ENCODE peak calls at places on chromosomes 2 and 18, in four cellular contexts. V, Y, R and W are unnamed samples.

GRCh38 chr2:37326285-37326684 is 1.7 kb upstream of the PRKD3 start:
- DNase-seq in V (no peak), Y (no peak), R (no peak), W (no peak)

GRCh38 chr2:152396051-152396511 is 61.1 kb downstream of the FMNL2 start:
- DNase-seq in V (no peak), Y (no peak), R (no peak), W (no peak)

GRCh38 chr2:235976956-235977355 is 191.2 kb downstream of the GBX2 start:
- DNase-seq in V (no peak), Y (no peak), R (no peak), W (no peak)

GRCh38 chr2:237886702-237887481 is 27.5 kb downstream of the RAMP1 start:
- DNase-seq in V (no peak), Y (no peak), R (no peak), W (no peak)

GRCh38 chr2:96907405-96908041 is 37.6 kb upstream of the SEMA4C start:
- DNase-seq in V (no peak), Y (no peak), R (no peak), W (no peak)

GRCh38 chr2:132256251-132256902 is 94.6 kb upstream of the ANKRD30BL start:
- DNase-seq in V (no peak), Y (peak; percentile 0), R (no peak), W (no peak)

GRCh38 chr2:128325665-128326181 is 7.1 kb upstream of the HS6ST1 start:
- DNase-seq in V (no peak), Y (no peak), R (no peak), W (no peak)

GRCh38 chr18:48021273-48021914 is 90.9 kb upstream of the SMAD2 start:
- DNase-seq in V (no peak), Y (no peak), R (no peak), W (no peak)

GRCh38 chr2:74877781-74878433 is 44.0 kb downstream of the HK2 start:
- DNase-seq in V (no peak), Y (no peak), R (no peak), W (peak; percentile 64)

GRCh38 chr2:71880846-71881610 is 266.6 kb downstream of the CYP26B1 start:
- DNase-seq in V (no peak), Y (peak; percentile 41), R (no peak), W (no peak)

GRCh38 chr18:48848641-48849143 is 102.1 kb downstream of the SMAD7 start:
- DNase-seq in V (no peak), Y (no peak), R (no peak), W (no peak)

GRCh38 chr18:36711813-36712444 is 116.9 kb downstream of the TPGS2 start:
- DNase-seq in V (no peak), Y (no peak), R (no peak), W (no peak)

GRCh38 chr2:99670768-99671734 is 181.2 kb upstream of the REV1 start:
- DNase-seq in V (no peak), Y (no peak), R (no peak), W (no peak)

GRCh38 chr2:224982910-224983688 is 59.2 kb downstream of the DOCK10 start:
- DNase-seq in V (peak; percentile 61), Y (no peak), R (no peak), W (no peak)

GRCh38 chr2:5290911-5291546 is 401.2 kb upstream of the SOX11 start:
- DNase-seq in V (no peak), Y (no peak), R (no peak), W (no peak)

GRCh38 chr2:96359310-96359709 is 23.7 kb downstream of the NCAPH start:
- DNase-seq in V (no peak), Y (no peak), R (no peak), W (no peak)

GRCh38 chr2:237354930-237355329 is 59.0 kb downstream of the COL6A3 start:
- DNase-seq in V (no peak), Y (no peak), R (no peak), W (no peak)

GRCh38 chr2:16390561-16390960 is 275.1 kb downstream of the CYRIA start:
- DNase-seq in V (no peak), Y (no peak), R (no peak), W (no peak)

GRCh38 chr2:37376421-37377186 is 32.2 kb downstream of the QPCT start:
- DNase-seq in V (peak; percentile 78), Y (no peak), R (no peak), W (no peak)

DNA sequence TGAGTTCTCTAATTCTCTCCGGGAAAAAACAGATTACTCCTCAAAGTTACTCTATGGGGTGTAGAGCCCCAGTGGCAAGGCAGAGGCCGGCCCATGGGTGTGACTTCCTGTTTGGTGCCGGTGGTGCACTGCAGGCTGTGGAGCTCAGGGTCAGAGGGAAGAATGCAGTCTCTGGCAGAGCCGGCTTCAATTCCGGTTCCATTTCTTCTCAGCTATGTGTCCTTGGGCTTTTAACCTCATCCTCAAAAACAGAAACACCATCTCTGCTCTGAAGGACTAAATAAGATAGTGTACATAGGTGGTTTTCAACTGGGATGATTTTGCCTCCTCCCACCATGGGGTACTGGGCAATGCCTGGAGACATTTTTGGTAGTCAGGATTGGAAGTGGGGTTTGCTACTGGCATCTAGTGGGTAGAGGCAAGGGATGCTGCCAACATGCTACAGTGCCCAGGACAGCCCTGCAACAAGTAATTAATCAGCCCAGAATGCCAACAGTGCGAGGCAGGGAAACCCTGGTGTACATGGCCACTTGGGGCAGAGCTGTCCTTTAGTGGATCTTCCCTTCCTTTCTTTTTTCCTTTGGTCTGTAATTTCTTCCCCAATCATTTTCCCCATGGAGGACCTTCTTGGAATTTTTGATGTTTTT is 81.2 kb downstream of the INSIG2 start:
- DNase-seq in V (no peak), Y (no peak), R (no peak), W (no peak)
- TF ChIP-seq SPI1 in V (no peak), Y (no peak), R (no peak), W (peak; percentile 30)

GRCh38 chr18:42029100-42029499 is 74.1 kb downstream of the PIK3C3 start:
- DNase-seq in V (no peak), Y (no peak), R (no peak), W (no peak)

GRCh38 chr18:42028232-42028832 is 73.3 kb downstream of the PIK3C3 start:
- DNase-seq in V (no peak), Y (peak; percentile 32), R (no peak), W (no peak)

GRCh38 chr18:42032447-42032846 is 77.4 kb downstream of the PIK3C3 start:
- DNase-seq in V (no peak), Y (no peak), R (no peak), W (no peak)

GRCh38 chr18:42033137-42033810 is 78.2 kb downstream of the PIK3C3 start:
- DNase-seq in V (no peak), Y (no peak), R (no peak), W (no peak)

GRCh38 chr18:42030586-42031182 is 75.7 kb downstream of the PIK3C3 start:
- DNase-seq in V (no peak), Y (no peak), R (no peak), W (peak; percentile 12)
- TF ChIP-seq SPI1 in V (no peak), Y (no peak), R (no peak), W (no peak)

GRCh38 chr2:239630618-239631286 is 229.9 kb upstream of the HDAC4 start:
- DNase-seq in V (no peak), Y (no peak), R (no peak), W (no peak)

GRCh38 chr2:239626971-239627598 is 226.3 kb upstream of the HDAC4 start:
- DNase-seq in V (no peak), Y (no peak), R (no peak), W (no peak)

GRCh38 chr2:239634769-239635168 is 233.9 kb upstream of the HDAC4 start:
- DNase-seq in V (no peak), Y (no peak), R (no peak), W (no peak)

GRCh38 chr2:239625913-239626734 is 225.3 kb upstream of the HDAC4 start:
- DNase-seq in V (no peak), Y (no peak), R (no peak), W (no peak)

GRCh38 chr2:239629936-239630617 is 229.3 kb upstream of the HDAC4 start:
- DNase-seq in V (no peak), Y (no peak), R (no peak), W (no peak)
- TF ChIP-seq SPI1 in V (no peak), Y (no peak), R (no peak), W (no peak)

GRCh38 chr2:135064149-135064548 is 12.1 kb downstream of the RAB3GAP1 start:
- DNase-seq in V (no peak), Y (no peak), R (no peak), W (no peak)

GRCh38 chr2:135072125-135072997 is 20.3 kb downstream of the RAB3GAP1 start:
- DNase-seq in V (no peak), Y (no peak), R (no peak), W (no peak)

GRCh38 chr2:135063210-135063609 is 11.1 kb downstream of the RAB3GAP1 start:
- DNase-seq in V (no peak), Y (no peak), R (no peak), W (no peak)

GRCh38 chr2:135066710-135067109 is 14.6 kb downstream of the RAB3GAP1 start:
- DNase-seq in V (no peak), Y (no peak), R (no peak), W (no peak)
- TF ChIP-seq SPI1 in V (no peak), Y (no peak), R (no peak), W (no peak)

GRCh38 chr2:119184512-119184911 is 26.0 kb upstream of the C1QL2 start:
- DNase-seq in V (no peak), Y (no peak), R (no peak), W (no peak)
- TF ChIP-seq SPI1 in V (no peak), Y (no peak), R (no peak), W (no peak)

DNA sequence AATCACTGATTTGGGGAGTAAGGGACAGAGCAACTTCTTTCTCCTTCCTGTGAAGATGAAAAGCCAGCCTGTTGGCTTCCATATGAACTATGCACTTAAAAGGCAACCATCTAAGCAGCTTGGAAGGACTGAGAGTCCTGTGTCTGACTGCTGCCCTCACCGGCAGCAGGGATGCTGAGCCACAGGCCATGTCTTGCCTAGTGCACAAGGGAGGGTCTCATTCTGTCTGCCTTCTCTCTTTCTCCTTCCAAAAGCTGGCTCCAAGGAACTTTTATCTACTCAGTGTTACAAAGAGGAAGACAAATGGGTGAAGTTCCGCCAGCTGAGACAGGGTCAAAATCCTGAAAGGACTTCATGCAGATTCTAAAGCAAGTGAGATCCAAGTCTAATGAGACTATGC is 146.3 kb downstream of the MTCL1 start:
- DNase-seq in V (no peak), Y (no peak), R (no peak), W (no peak)
- TF ChIP-seq SPI1 in V (no peak), Y (no peak), R (no peak), W (no peak)